ENCODE peak calls at places on chromosomes 2 and 18, in four cellular contexts. D, H, C and S are unnamed samples.

GRCh38 chr2:117071556-117072102 is 742.9 kb upstream of the DDX18 start:
- DNase-seq in D (no peak), H (no peak), C (no peak), S (no peak)

GRCh38 chr2:100820346-100821254 is 661 bp downstream of the NPAS2 start:
- DNase-seq in D (no peak), H (no peak), C (no peak), S (no peak)

GRCh38 chr2:18750662-18751554 is 161.5 kb upstream of the NT5C1B start:
- DNase-seq in D (no peak), H (peak), C (no peak), S (no peak)

GRCh38 chr2:238528953-238529781 is 102.4 kb downstream of the ASB1 start:
- DNase-seq in D (no peak), H (no peak), C (no peak), S (no peak)

GRCh38 chr2:29443627-29444026 is 328.4 kb downstream of the CLIP4 start:
- DNase-seq in D (no peak), H (no peak), C (no peak), S (no peak)

GRCh38 chr2:155690785-155691184 is 641.7 kb downstream of the NR4A2 start:
- DNase-seq in D (no peak), H (no peak), C (no peak), S (no peak)

GRCh38 chr2:29576231-29576630 is 345.2 kb downstream of the ALK start:
- DNase-seq in D (no peak), H (no peak), C (no peak), S (no peak)

GRCh38 chr2:11977766-11978524 is 231.5 kb downstream of the LPIN1 start:
- DNase-seq in D (no peak), H (no peak), C (no peak), S (no peak)

GRCh38 chr2:145931836-145932352 is 1412.0 kb upstream of the ZEB2 start:
- DNase-seq in D (no peak), H (no peak), C (no peak), S (no peak)

GRCh38 chr2:86314125-86314524 is 23.3 kb downstream of the REEP1 start:
- DNase-seq in D (no peak), H (no peak), C (no peak), S (no peak)

GRCh38 chr2:229511524-229511923 is 202.8 kb downstream of the DNER start:
- DNase-seq in D (no peak), H (no peak), C (no peak), S (no peak)

GRCh38 chr2:144508162-144508765 is 11.7 kb downstream of the ZEB2 start:
- DNase-seq in D (no peak), H (no peak), C (no peak), S (no peak)

GRCh38 chr18:64720781-64721464 is 572.0 kb upstream of the LINC00305 start:
- DNase-seq in D (no peak), H (no peak), C (no peak), S (no peak)

GRCh38 chr2:40725950-40726349 is 274.1 kb upstream of the SLC8A1 start:
- DNase-seq in D (no peak), H (no peak), C (no peak), S (no peak)

GRCh38 chr2:178194600-178195389 is 483 bp downstream of the OSBPL6 start:
- DNase-seq in D (peak), H (peak), C (peak), S (no peak)

GRCh38 chr2:71129891-71130324 is at the start of gene MCEE:
- DNase-seq in D (peak), H (peak), C (peak), S (no peak)

GRCh38 chr2:113281920-113282746 is 3.4 kb upstream of the PAX8 start:
- DNase-seq in D (no peak), H (no peak), C (no peak), S (peak)

GRCh38 chr2:198098918-198099317 is 294.5 kb downstream of the PLCL1 start:
- DNase-seq in D (no peak), H (no peak), C (no peak), S (peak)

GRCh38 chr2:26325851-26326250 is 20.1 kb upstream of the SELENOI start:
- DNase-seq in D (no peak), H (no peak), C (no peak), S (no peak)

GRCh38 chr2:121520641-121520994 is 10.1 kb upstream of the RNU4ATAC start:
- DNase-seq in D (no peak), H (no peak), C (no peak), S (no peak)

GRCh38 chr2:127884436-127884835 is 1.3 kb downstream of the AMMECR1L start:
- DNase-seq in D (no peak), H (peak), C (no peak), S (no peak)

GRCh38 chr2:36801088-36801487 is 104.6 kb downstream of the VIT start:
- DNase-seq in D (no peak), H (no peak), C (no peak), S (no peak)

GRCh38 chr18:54251606-54252400 is 17.5 kb upstream of the POLI start:
- DNase-seq in D (no peak), H (no peak), C (no peak), S (no peak)

GRCh38 chr2:168700615-168701245 is 101.7 kb upstream of the NOSTRIN start:
- DNase-seq in D (no peak), H (no peak), C (no peak), S (no peak)

DNA sequence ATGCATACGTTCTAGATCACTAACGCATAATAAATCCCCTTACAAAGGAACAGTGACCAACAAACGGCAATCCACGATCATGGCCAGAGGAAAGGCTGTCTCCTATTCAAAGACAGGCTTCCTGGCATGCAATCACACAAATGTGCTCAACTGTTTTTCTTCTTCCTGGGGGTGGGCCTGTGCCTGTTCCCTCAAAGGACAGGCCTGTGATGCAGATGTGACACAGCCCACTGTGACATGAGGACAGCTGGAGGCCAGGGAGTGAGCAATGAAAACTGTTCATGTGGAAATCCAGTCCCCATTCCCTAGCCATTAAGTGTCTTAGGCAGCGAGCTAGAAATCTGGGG is 143.8 kb upstream of the LMAN1 start:
- DNase-seq in D (no peak), H (no peak), C (no peak), S (no peak)
- H3K4me3 ChIP-seq in D (no peak), H (no peak), C (no peak), S (no peak)

GRCh38 chr2:105391058-105391627 is 7.7 kb downstream of the FHL2 start:
- DNase-seq in D (no peak), H (no peak), C (no peak), S (no peak)

GRCh38 chr2:105393373-105394055 is 5.3 kb downstream of the FHL2 start:
- DNase-seq in D (peak), H (no peak), C (peak), S (no peak)

GRCh38 chr2:105388971-105389381 is 9.9 kb downstream of the FHL2 start:
- DNase-seq in D (no peak), H (peak), C (no peak), S (no peak)

GRCh38 chr2:105390454-105390853 is 8.4 kb downstream of the FHL2 start:
- DNase-seq in D (no peak), H (no peak), C (no peak), S (no peak)

GRCh38 chr2:105391763-105392662 is 6.8 kb downstream of the FHL2 start:
- DNase-seq in D (no peak), H (no peak), C (no peak), S (no peak)
- H3K4me3 ChIP-seq in D (no peak), H (no peak), C (no peak), S (no peak)

DNA sequence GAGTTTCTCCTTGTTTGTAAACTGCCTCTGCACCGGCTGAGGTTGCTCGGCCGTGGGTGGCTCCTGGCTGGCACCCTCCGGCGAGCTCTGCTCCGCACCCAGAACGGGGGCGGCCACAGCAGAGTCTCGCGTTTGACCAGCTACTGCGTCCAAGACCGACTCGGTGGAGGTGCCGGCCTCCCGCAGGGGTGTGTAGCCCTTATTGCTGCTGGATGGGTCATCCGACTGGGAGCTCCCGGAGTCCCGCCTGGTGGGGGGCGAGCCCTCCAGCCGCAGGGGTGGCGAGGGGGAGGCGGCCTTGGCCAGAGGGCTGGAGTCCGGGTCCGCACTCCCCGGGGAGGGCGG is 5.1 kb downstream of the TMEM200C start:
- DNase-seq in D (no peak), H (no peak), C (no peak), S (no peak)
- H3K4me3 ChIP-seq in D (peak), H (no peak), C (no peak), S (peak)

DNA sequence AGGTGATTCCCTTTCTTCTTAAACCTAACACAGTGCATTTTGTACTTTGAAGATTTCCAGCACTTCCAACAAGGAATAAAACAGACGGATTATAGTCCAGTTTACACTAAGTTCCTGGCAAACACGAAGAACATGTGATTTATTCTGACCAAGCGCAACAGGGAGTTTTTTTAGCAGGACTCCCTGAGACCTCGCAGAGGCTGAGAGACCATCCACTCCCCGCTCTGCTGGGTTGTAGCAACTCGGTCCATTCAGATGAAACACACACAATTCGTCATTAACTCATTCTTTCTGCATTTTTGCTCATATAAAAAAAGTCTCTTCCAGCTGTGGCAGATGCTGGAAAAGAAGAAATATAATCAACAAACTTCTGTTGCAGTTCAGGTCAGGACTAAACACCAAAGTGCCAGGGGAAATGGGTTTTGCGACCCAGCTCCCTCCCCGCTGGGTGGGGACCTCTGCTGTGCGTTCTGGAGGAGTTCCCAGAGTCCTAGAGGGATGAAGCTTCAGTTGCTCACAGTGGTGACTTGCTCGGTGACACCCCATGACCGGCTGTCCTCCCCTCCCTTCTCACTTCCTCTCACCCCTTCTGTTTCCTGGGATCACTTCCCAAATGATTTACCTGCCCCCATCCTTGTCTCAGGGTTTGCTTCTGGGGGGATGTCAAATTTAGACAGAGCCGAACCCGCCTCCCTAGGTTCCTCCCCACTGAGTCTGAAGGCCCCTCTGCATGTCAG is 52.5 kb downstream of the KCNF1 start:
- DNase-seq in D (no peak), H (no peak), C (no peak), S (no peak)
- H3K4me3 ChIP-seq in D (no peak), H (no peak), C (no peak), S (no peak)

GRCh38 chr18:48835745-48836191 is 115.0 kb downstream of the SMAD7 start:
- DNase-seq in D (no peak), H (no peak), C (no peak), S (no peak)

GRCh38 chr18:48833701-48834394 is 116.9 kb downstream of the SMAD7 start:
- DNase-seq in D (no peak), H (no peak), C (no peak), S (no peak)

GRCh38 chr18:48832961-48833700 is 117.6 kb downstream of the SMAD7 start:
- DNase-seq in D (peak), H (no peak), C (no peak), S (peak)

GRCh38 chr18:48835119-48835518 is 115.6 kb downstream of the SMAD7 start:
- DNase-seq in D (no peak), H (no peak), C (no peak), S (no peak)

GRCh38 chr18:48834421-48835011 is 116.2 kb downstream of the SMAD7 start:
- DNase-seq in D (peak), H (peak), C (no peak), S (peak)
- H3K4me3 ChIP-seq in D (no peak), H (no peak), C (no peak), S (peak)

GRCh38 chr2:54237428-54237827 is 18.6 kb downstream of the TSPYL6 start:
- DNase-seq in D (no peak), H (no peak), C (no peak), S (no peak)

GRCh38 chr2:54228945-54229344 is 27.1 kb downstream of the TSPYL6 start:
- DNase-seq in D (peak), H (no peak), C (no peak), S (no peak)

GRCh38 chr2:54239427-54239826 is 16.6 kb downstream of the TSPYL6 start:
- DNase-seq in D (no peak), H (peak), C (no peak), S (peak)

DNA sequence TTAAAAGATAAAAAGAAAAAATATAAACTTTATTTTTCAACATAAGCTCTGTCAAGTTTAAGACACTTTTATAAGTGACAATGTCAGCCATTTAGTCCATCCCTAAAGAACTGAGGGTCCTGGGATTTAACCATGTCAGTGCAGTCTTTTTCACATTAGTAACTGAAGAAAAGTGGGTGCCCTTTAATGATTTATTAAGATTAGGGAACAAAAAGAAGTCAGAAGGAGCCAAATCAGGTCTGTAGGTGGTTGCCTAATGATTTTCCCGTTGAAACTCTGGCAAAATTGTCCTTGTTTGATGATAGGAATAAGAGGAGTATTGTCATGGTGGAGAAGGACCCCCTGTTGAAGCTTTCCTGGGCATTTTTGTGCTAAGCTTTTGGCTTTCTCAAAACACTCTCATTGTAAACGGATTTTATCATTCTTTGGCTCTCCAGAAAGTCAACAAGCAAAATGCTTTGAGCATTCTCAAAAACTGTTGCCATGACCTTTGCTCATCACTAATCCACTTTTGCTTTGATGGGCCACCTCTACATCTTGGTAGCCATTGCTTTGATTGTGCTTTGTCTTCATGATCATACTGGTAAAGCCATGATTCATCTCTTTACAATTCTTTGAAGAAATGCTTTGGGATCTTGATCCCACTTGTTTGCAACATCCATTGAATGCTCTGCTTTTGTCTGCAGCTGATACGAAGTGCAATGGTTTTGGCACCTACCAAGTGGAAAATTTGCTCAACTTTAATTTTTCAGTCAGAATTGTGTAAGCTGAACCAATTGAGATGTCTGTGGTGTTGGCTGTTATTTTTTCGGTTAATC is 22.0 kb downstream of the TSPYL6 start:
- DNase-seq in D (no peak), H (no peak), C (no peak), S (no peak)
- H3K4me3 ChIP-seq in D (no peak), H (no peak), C (no peak), S (no peak)

DNA sequence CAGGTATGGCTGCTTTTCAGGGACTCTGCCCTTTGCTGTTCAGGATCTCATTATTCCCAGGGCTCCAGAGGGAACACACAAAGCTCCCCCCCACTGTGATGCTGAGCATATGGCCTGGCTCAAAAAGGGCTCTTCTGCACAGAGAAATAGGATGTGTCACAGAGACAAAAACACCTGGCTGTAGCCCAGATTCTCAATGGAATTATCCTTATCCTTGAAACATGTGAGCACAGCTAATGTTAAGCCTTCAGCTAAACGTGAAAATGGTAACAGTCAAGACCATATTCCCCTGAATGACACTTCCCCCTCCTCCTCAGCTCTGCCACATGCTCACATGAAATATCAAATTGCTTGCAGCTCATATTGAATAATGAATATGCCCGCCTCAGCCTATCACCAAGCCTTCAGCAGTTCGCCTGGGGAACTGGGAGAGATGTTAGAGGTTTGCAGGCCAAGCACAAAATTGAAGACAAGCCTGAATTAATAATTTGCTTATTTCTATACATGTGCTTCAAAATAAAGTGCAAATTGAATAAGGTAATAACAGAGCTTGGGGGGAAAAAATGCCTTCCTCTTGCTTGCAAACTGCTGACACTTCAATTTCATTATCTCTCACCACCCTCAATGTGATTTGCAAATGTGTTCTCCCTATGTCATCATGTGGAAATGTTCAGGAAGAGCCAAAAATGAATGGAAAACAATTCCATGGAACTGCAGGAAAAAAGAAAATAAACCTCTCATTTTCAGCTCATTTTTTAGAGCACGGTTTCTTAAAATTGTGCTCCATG is 181.0 kb upstream of the HNRNPA3 start:
- DNase-seq in D (no peak), H (no peak), C (no peak), S (no peak)
- H3K4me3 ChIP-seq in D (no peak), H (no peak), C (no peak), S (no peak)

GRCh38 chr2:186522538-186522937 is 36.5 kb downstream of the ZC3H15 start:
- DNase-seq in D (no peak), H (no peak), C (no peak), S (no peak)
- H3K4me3 ChIP-seq in D (no peak), H (no peak), C (no peak), S (no peak)